ENCODE peak calls at places on chromosomes 2 and 18, in eight cellular contexts. One of them, this sample, is unnamed.

GRCh38 chr2:69565431-69565839 is 78.1 kb downstream of the AAK1 start:
- DNase-seq in AG10803: no peak
- DNase-seq in fibroblast of lung: peak; percentile 21
- DNase-seq in CD8-positive, alpha-beta T cell: peak; percentile 43
- DNase-seq in colonic mucosa: peak; percentile 75
- DNase-seq in astrocyte of the spinal cord: no peak
- DNase-seq in cardiac fibroblast: peak; percentile 36
- DNase-seq in psoas muscle: peak; percentile 65
- DNase-seq in this sample: no peak

GRCh38 chr2:224948859-224949258 is 93.4 kb downstream of the DOCK10 start:
- DNase-seq in astrocyte of the spinal cord: peak; percentile 48
- DNase-seq in CD8-positive, alpha-beta T cell: no peak
- DNase-seq in psoas muscle: no peak
- DNase-seq in AG10803: peak; percentile 58
- DNase-seq in fibroblast of lung: peak; percentile 72
- DNase-seq in cardiac fibroblast: peak; percentile 69
- DNase-seq in colonic mucosa: no peak
- DNase-seq in this sample: no peak

GRCh38 chr2:179243046-179243445 is 21.6 kb downstream of the SESTD1 start:
- DNase-seq in colonic mucosa: no peak
- DNase-seq in psoas muscle: no peak
- DNase-seq in AG10803: no peak
- DNase-seq in cardiac fibroblast: no peak
- DNase-seq in fibroblast of lung: no peak
- DNase-seq in astrocyte of the spinal cord: no peak
- DNase-seq in CD8-positive, alpha-beta T cell: no peak
- DNase-seq in this sample: no peak

GRCh38 chr2:116924509-116924908 is 890.0 kb upstream of the DDX18 start:
- DNase-seq in fibroblast of lung: no peak
- DNase-seq in cardiac fibroblast: no peak
- DNase-seq in AG10803: no peak
- DNase-seq in astrocyte of the spinal cord: no peak
- DNase-seq in CD8-positive, alpha-beta T cell: no peak
- DNase-seq in colonic mucosa: no peak
- DNase-seq in psoas muscle: no peak
- DNase-seq in this sample: no peak

GRCh38 chr2:20198001-20198400 is 26.9 kb downstream of the SDC1 start:
- DNase-seq in colonic mucosa: peak; percentile 91
- DNase-seq in fibroblast of lung: no peak
- DNase-seq in cardiac fibroblast: no peak
- DNase-seq in astrocyte of the spinal cord: no peak
- DNase-seq in AG10803: no peak
- DNase-seq in CD8-positive, alpha-beta T cell: no peak
- DNase-seq in psoas muscle: no peak
- DNase-seq in this sample: no peak

GRCh38 chr2:23684540-23685176 is 242.3 kb downstream of the ATAD2B start:
- DNase-seq in psoas muscle: no peak
- DNase-seq in colonic mucosa: no peak
- DNase-seq in fibroblast of lung: no peak
- DNase-seq in astrocyte of the spinal cord: no peak
- DNase-seq in cardiac fibroblast: no peak
- DNase-seq in AG10803: no peak
- DNase-seq in CD8-positive, alpha-beta T cell: no peak
- DNase-seq in this sample: no peak

GRCh38 chr2:20196053-20196880 is 28.7 kb downstream of the SDC1 start:
- DNase-seq in colonic mucosa: peak; percentile 84
- DNase-seq in psoas muscle: no peak
- DNase-seq in cardiac fibroblast: no peak
- DNase-seq in AG10803: no peak
- DNase-seq in CD8-positive, alpha-beta T cell: no peak
- DNase-seq in fibroblast of lung: no peak
- DNase-seq in astrocyte of the spinal cord: no peak
- DNase-seq in this sample: no peak

GRCh38 chr2:223905996-223906395 is 39.1 kb downstream of the WDFY1 start:
- DNase-seq in fibroblast of lung: no peak
- DNase-seq in colonic mucosa: no peak
- DNase-seq in CD8-positive, alpha-beta T cell: no peak
- DNase-seq in psoas muscle: no peak
- DNase-seq in astrocyte of the spinal cord: no peak
- DNase-seq in AG10803: no peak
- DNase-seq in cardiac fibroblast: no peak
- DNase-seq in this sample: no peak

GRCh38 chr2:48114256-48114655 is 208.0 kb upstream of the FBXO11 start:
- DNase-seq in cardiac fibroblast: peak; percentile 81
- DNase-seq in fibroblast of lung: peak; percentile 92
- DNase-seq in AG10803: peak; percentile 44
- DNase-seq in colonic mucosa: peak; percentile 54
- DNase-seq in astrocyte of the spinal cord: peak; percentile 32
- DNase-seq in psoas muscle: no peak
- DNase-seq in CD8-positive, alpha-beta T cell: no peak
- DNase-seq in this sample: no peak

GRCh38 chr2:150150137-150150536 is 337.3 kb downstream of the RND3 start:
- DNase-seq in CD8-positive, alpha-beta T cell: no peak
- DNase-seq in AG10803: no peak
- DNase-seq in astrocyte of the spinal cord: no peak
- DNase-seq in fibroblast of lung: no peak
- DNase-seq in colonic mucosa: no peak
- DNase-seq in psoas muscle: no peak
- DNase-seq in cardiac fibroblast: no peak
- DNase-seq in this sample: no peak

GRCh38 chr2:20350105-20350712 is 435 bp downstream of the PUM2 start:
- DNase-seq in fibroblast of lung: no peak
- DNase-seq in colonic mucosa: peak; percentile 59
- DNase-seq in cardiac fibroblast: peak; percentile 23
- DNase-seq in CD8-positive, alpha-beta T cell: no peak
- DNase-seq in psoas muscle: peak; percentile 74
- DNase-seq in AG10803: no peak
- DNase-seq in astrocyte of the spinal cord: peak; percentile 19
- DNase-seq in this sample: no peak

GRCh38 chr2:98533547-98533946 is 74.8 kb downstream of the COA5 start:
- DNase-seq in astrocyte of the spinal cord: no peak
- DNase-seq in AG10803: no peak
- DNase-seq in colonic mucosa: no peak
- DNase-seq in fibroblast of lung: no peak
- DNase-seq in cardiac fibroblast: no peak
- DNase-seq in CD8-positive, alpha-beta T cell: no peak
- DNase-seq in psoas muscle: no peak
- DNase-seq in this sample: no peak

GRCh38 chr2:100422320-100422719 is 4.9 kb upstream of the CHST10 start:
- DNase-seq in colonic mucosa: no peak
- DNase-seq in AG10803: peak; percentile 29
- DNase-seq in psoas muscle: no peak
- DNase-seq in fibroblast of lung: peak; percentile 33
- DNase-seq in cardiac fibroblast: peak; percentile 51
- DNase-seq in CD8-positive, alpha-beta T cell: no peak
- DNase-seq in astrocyte of the spinal cord: peak; percentile 33
- DNase-seq in this sample: no peak

GRCh38 chr2:96267159-96267971 is 1.3 kb downstream of the CIAO1 start:
- DNase-seq in AG10803: peak; percentile 35
- DNase-seq in CD8-positive, alpha-beta T cell: no peak
- DNase-seq in colonic mucosa: peak; percentile 34
- DNase-seq in psoas muscle: peak; percentile 12
- DNase-seq in cardiac fibroblast: peak; percentile 44
- DNase-seq in fibroblast of lung: peak; percentile 30
- DNase-seq in astrocyte of the spinal cord: peak; percentile 38
- DNase-seq in this sample: no peak
- H3K4me3 ChIP-seq in AG10803: peak overlapping the region; percentile 97
- H3K4me3 ChIP-seq in CD8-positive, alpha-beta T cell: no peak overlapping the region
- H3K4me3 ChIP-seq in colonic mucosa: peak overlapping the region; percentile 93
- H3K4me3 ChIP-seq in psoas muscle: peak overlapping the region; percentile 88
- H3K4me3 ChIP-seq in cardiac fibroblast: peak overlapping the region; percentile 96
- H3K4me3 ChIP-seq in fibroblast of lung: peak overlapping the region; percentile 99
- H3K4me3 ChIP-seq in astrocyte of the spinal cord: peak overlapping the region; percentile 96
- H3K4me3 ChIP-seq in this sample: peak overlapping the region; percentile 88

DNA sequence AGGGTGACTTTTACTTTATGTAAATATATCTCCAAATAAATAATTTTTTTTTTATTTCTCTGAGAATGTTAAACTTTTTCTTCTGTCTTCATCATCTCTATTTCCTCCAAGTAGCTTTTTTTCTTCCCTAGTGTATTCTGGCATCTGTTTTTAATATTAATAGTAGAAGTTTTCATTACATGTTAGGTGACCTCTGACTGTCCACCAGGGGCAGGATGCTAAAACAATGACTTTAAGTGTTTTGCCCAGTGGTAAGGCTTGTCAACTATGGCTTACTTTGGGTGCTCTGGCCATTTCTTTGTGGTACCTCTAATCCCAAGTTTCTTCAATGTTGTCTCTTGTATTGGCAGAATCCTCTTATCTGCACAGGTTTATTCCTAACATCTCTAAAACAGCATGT is 127.1 kb downstream of the SRBD1 start:
- DNase-seq in fibroblast of lung: peak; percentile 15
- DNase-seq in psoas muscle: no peak
- DNase-seq in astrocyte of the spinal cord: no peak
- DNase-seq in cardiac fibroblast: peak; percentile 29
- DNase-seq in colonic mucosa: no peak
- DNase-seq in AG10803: peak; percentile 47
- DNase-seq in CD8-positive, alpha-beta T cell: no peak
- DNase-seq in this sample: no peak
- TF ChIP-seq CTCF in fibroblast of lung: peak; percentile 19
- TF ChIP-seq CTCF in psoas muscle: peak; percentile 13
- TF ChIP-seq CTCF in astrocyte of the spinal cord: peak; percentile 22
- TF ChIP-seq CTCF in cardiac fibroblast: peak; percentile 33
- TF ChIP-seq CTCF in colonic mucosa: no peak
- TF ChIP-seq CTCF in AG10803: peak; percentile 45
- TF ChIP-seq CTCF in CD8-positive, alpha-beta T cell: no peak
- TF ChIP-seq CTCF in this sample: peak; percentile 45

GRCh38 chr2:129759186-129760010 is 220.1 kb upstream of the RAB6C start:
- DNase-seq in fibroblast of lung: no peak
- DNase-seq in cardiac fibroblast: no peak
- DNase-seq in colonic mucosa: no peak
- DNase-seq in AG10803: no peak
- DNase-seq in astrocyte of the spinal cord: no peak
- DNase-seq in CD8-positive, alpha-beta T cell: no peak
- DNase-seq in psoas muscle: no peak
- DNase-seq in this sample: no peak

GRCh38 chr2:129757366-129757914 is 222.0 kb upstream of the RAB6C start:
- DNase-seq in colonic mucosa: no peak
- DNase-seq in CD8-positive, alpha-beta T cell: no peak
- DNase-seq in AG10803: no peak
- DNase-seq in fibroblast of lung: no peak
- DNase-seq in psoas muscle: no peak
- DNase-seq in astrocyte of the spinal cord: no peak
- DNase-seq in cardiac fibroblast: no peak
- DNase-seq in this sample: no peak

GRCh38 chr2:129758461-129759185 is 220.8 kb upstream of the RAB6C start:
- DNase-seq in colonic mucosa: no peak
- DNase-seq in CD8-positive, alpha-beta T cell: no peak
- DNase-seq in cardiac fibroblast: no peak
- DNase-seq in psoas muscle: no peak
- DNase-seq in AG10803: peak; percentile 1
- DNase-seq in astrocyte of the spinal cord: no peak
- DNase-seq in fibroblast of lung: no peak
- DNase-seq in this sample: no peak

GRCh38 chr2:129756276-129756675 is 223.2 kb upstream of the RAB6C start:
- DNase-seq in fibroblast of lung: no peak
- DNase-seq in astrocyte of the spinal cord: no peak
- DNase-seq in colonic mucosa: no peak
- DNase-seq in AG10803: no peak
- DNase-seq in cardiac fibroblast: no peak
- DNase-seq in psoas muscle: no peak
- DNase-seq in CD8-positive, alpha-beta T cell: no peak
- DNase-seq in this sample: no peak

DNA sequence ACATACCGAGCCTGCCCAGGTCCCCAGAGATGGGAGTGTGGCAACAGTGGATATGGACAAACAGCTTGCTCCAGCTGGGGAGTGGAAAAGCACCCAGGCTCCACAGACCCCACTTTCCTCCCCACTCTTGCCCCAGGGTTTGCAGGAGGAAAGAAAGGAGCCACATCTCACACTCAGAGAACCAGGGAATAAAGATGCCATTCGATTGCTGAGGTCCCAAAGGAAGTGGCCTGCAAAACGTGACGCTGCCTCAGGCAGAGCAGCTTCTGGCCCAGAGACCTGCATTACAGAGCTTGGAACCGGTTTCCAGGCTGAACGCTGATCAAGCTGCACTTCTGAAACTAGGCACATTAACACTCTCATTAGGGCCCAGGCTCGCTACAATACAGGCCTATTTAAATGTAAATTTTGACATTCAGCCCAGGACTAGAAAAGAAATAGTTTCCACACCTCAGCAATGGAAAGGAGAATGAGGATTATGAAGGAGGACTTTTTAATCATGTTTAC is 221.5 kb upstream of the RAB6C start:
- DNase-seq in fibroblast of lung: no peak
- DNase-seq in CD8-positive, alpha-beta T cell: no peak
- DNase-seq in colonic mucosa: no peak
- DNase-seq in AG10803: no peak
- DNase-seq in astrocyte of the spinal cord: no peak
- DNase-seq in cardiac fibroblast: no peak
- DNase-seq in psoas muscle: no peak
- DNase-seq in this sample: no peak
- H3K4me3 ChIP-seq in fibroblast of lung: no peak overlapping the region
- H3K4me3 ChIP-seq in CD8-positive, alpha-beta T cell: no peak overlapping the region
- H3K4me3 ChIP-seq in colonic mucosa: no peak overlapping the region
- H3K4me3 ChIP-seq in AG10803: peak overlapping the region; percentile 52
- H3K4me3 ChIP-seq in astrocyte of the spinal cord: no peak overlapping the region
- H3K4me3 ChIP-seq in cardiac fibroblast: no peak overlapping the region
- H3K4me3 ChIP-seq in psoas muscle: peak overlapping the region; percentile 48
- H3K4me3 ChIP-seq in this sample: no peak overlapping the region

GRCh38 chr2:24881623-24882022 is 38.4 kb downstream of the ADCY3 start:
- DNase-seq in astrocyte of the spinal cord: no peak
- DNase-seq in AG10803: no peak
- DNase-seq in CD8-positive, alpha-beta T cell: no peak
- DNase-seq in colonic mucosa: no peak
- DNase-seq in psoas muscle: no peak
- DNase-seq in fibroblast of lung: no peak
- DNase-seq in cardiac fibroblast: no peak
- DNase-seq in this sample: no peak
- TF ChIP-seq CTCF in astrocyte of the spinal cord: peak; percentile 16
- TF ChIP-seq CTCF in AG10803: no peak
- TF ChIP-seq CTCF in CD8-positive, alpha-beta T cell: no peak
- TF ChIP-seq CTCF in colonic mucosa: no peak
- TF ChIP-seq CTCF in psoas muscle: no peak
- TF ChIP-seq CTCF in fibroblast of lung: no peak
- TF ChIP-seq CTCF in cardiac fibroblast: no peak
- TF ChIP-seq CTCF in this sample: peak; percentile 31

GRCh38 chr18:10935588-10935987 is 213.8 kb downstream of the PIEZO2 start:
- DNase-seq in AG10803: no peak
- DNase-seq in astrocyte of the spinal cord: no peak
- DNase-seq in colonic mucosa: no peak
- DNase-seq in psoas muscle: no peak
- DNase-seq in fibroblast of lung: no peak
- DNase-seq in cardiac fibroblast: no peak
- DNase-seq in CD8-positive, alpha-beta T cell: no peak
- DNase-seq in this sample: no peak
- H3K4me3 ChIP-seq in AG10803: no peak overlapping the region
- H3K4me3 ChIP-seq in astrocyte of the spinal cord: no peak overlapping the region
- H3K4me3 ChIP-seq in colonic mucosa: no peak overlapping the region
- H3K4me3 ChIP-seq in psoas muscle: no peak overlapping the region
- H3K4me3 ChIP-seq in fibroblast of lung: no peak overlapping the region
- H3K4me3 ChIP-seq in cardiac fibroblast: no peak overlapping the region
- H3K4me3 ChIP-seq in CD8-positive, alpha-beta T cell: no peak overlapping the region
- H3K4me3 ChIP-seq in this sample: no peak overlapping the region

GRCh38 chr2:187658952-187659525 is 104.8 kb upstream of the TFPI start:
- DNase-seq in fibroblast of lung: peak; percentile 51
- DNase-seq in astrocyte of the spinal cord: peak; percentile 33
- DNase-seq in psoas muscle: no peak
- DNase-seq in colonic mucosa: no peak
- DNase-seq in CD8-positive, alpha-beta T cell: no peak
- DNase-seq in cardiac fibroblast: peak; percentile 26
- DNase-seq in AG10803: peak; percentile 4
- DNase-seq in this sample: no peak
- TF ChIP-seq CTCF in fibroblast of lung: peak; percentile 44
- TF ChIP-seq CTCF in astrocyte of the spinal cord: peak; percentile 57
- TF ChIP-seq CTCF in psoas muscle: no peak
- TF ChIP-seq CTCF in colonic mucosa: no peak
- TF ChIP-seq CTCF in CD8-positive, alpha-beta T cell: no peak
- TF ChIP-seq CTCF in cardiac fibroblast: peak; percentile 61
- TF ChIP-seq CTCF in AG10803: peak; percentile 44
- TF ChIP-seq CTCF in this sample: peak; percentile 51

GRCh38 chr2:27708666-27709065 is 45.0 kb downstream of the SLC4A1AP start:
- DNase-seq in fibroblast of lung: no peak
- DNase-seq in cardiac fibroblast: no peak
- DNase-seq in psoas muscle: no peak
- DNase-seq in astrocyte of the spinal cord: no peak
- DNase-seq in colonic mucosa: no peak
- DNase-seq in AG10803: no peak
- DNase-seq in CD8-positive, alpha-beta T cell: no peak
- DNase-seq in this sample: no peak
- H3K4me3 ChIP-seq in fibroblast of lung: no peak overlapping the region
- H3K4me3 ChIP-seq in cardiac fibroblast: no peak overlapping the region
- H3K4me3 ChIP-seq in psoas muscle: no peak overlapping the region
- H3K4me3 ChIP-seq in astrocyte of the spinal cord: no peak overlapping the region
- H3K4me3 ChIP-seq in colonic mucosa: no peak overlapping the region
- H3K4me3 ChIP-seq in AG10803: no peak overlapping the region
- H3K4me3 ChIP-seq in CD8-positive, alpha-beta T cell: no peak overlapping the region
- H3K4me3 ChIP-seq in this sample: no peak overlapping the region

This sample was measured in epithelial cell of proximal tubule.